ENCODE peak calls at places on chromosomes 5 and 9, in ten cellular contexts. X is choroid plexus epithelial cell; U is ELR; N is epithelial cell of esophagus; W is ovary; D is activated CD4-positive, CD25-positive, alpha-beta regulatory T cell treated with anti-CD3 and anti-CD28 coated beads, Interleukin-2, amount 50 U/mL, for 16 hours; A is osteocyte; J is AG08396; Q is NCI-H2029; C is kidney tubule cell. Y is an unnamed sample.

GRCh38 chr9:36676823-36677521 is 104.3 kb downstream of the MELK start:
- DNase-seq in X (no peak), U (no peak), N (no peak), W (no peak), D (no peak), A (no peak), J (no peak), Q (no peak), C (no peak), Y (no peak)

GRCh38 chr9:130359819-130360218 is 84.9 kb upstream of the ASS1 start:
- DNase-seq in X (no peak), U (no peak), N (no peak), W (no peak), D (no peak), A (no peak), J (no peak), Q (no peak), C (no peak), Y (no peak)

GRCh38 chr9:120715331-120715924 is 1.2 kb upstream of the MEGF9 start:
- DNase-seq in X (peak), U (peak), N (peak), W (peak), D (no peak), A (no peak), J (peak), Q (no peak), C (peak), Y (no peak)

GRCh38 chr5:90873033-90873517 is 314.5 kb downstream of the ADGRV1 start:
- DNase-seq in X (no peak), U (no peak), N (no peak), W (peak), D (no peak), A (no peak), J (no peak), Q (no peak), C (no peak), Y (no peak)

GRCh38 chr5:107461770-107462169 is 209.0 kb downstream of the EFNA5 start:
- DNase-seq in X (no peak), U (no peak), N (no peak), W (no peak), D (no peak), A (no peak), J (no peak), Q (no peak), C (peak), Y (no peak)

GRCh38 chr5:139272471-139273321 is 20.8 kb upstream of the MATR3 start:
- DNase-seq in X (peak), U (peak), N (peak), W (no peak), D (no peak), A (no peak), J (peak), Q (peak), C (peak), Y (peak)

GRCh38 chr9:70947086-70947485 is 174.3 kb downstream of the TRPM3 start:
- DNase-seq in X (peak), U (peak), N (peak), W (no peak), D (no peak), A (no peak), J (no peak), Q (no peak), C (peak), Y (no peak)

GRCh38 chr9:5549671-5550650 is 39.6 kb downstream of the PDCD1LG2 start:
- DNase-seq in X (peak), U (peak), N (peak), W (no peak), D (no peak), A (no peak), J (peak), Q (no peak), C (peak), Y (no peak)

GRCh38 chr9:14314929-14315753 is 1.2 kb upstream of the NFIB start:
- DNase-seq in X (peak), U (peak), N (peak), W (peak), D (no peak), A (peak), J (peak), Q (peak), C (peak), Y (no peak)

GRCh38 chr5:6473284-6473683 is 24.6 kb downstream of the UBE2QL1 start:
- DNase-seq in X (no peak), U (no peak), N (no peak), W (no peak), D (no peak), A (no peak), J (no peak), Q (no peak), C (no peak), Y (no peak)

GRCh38 chr5:74446673-74447337 is 193.7 kb downstream of the ENC1 start:
- DNase-seq in X (peak), U (no peak), N (no peak), W (peak), D (no peak), A (no peak), J (no peak), Q (no peak), C (no peak), Y (no peak)

GRCh38 chr9:136525207-136525606 is 20.6 kb downstream of the NOTCH1 start:
- DNase-seq in X (no peak), U (no peak), N (no peak), W (no peak), D (no peak), A (no peak), J (no peak), Q (no peak), C (no peak), Y (no peak)

GRCh38 chr5:178194026-178194425 is 6.9 kb upstream of the GMCL2 start:
- DNase-seq in X (no peak), U (no peak), N (no peak), W (no peak), D (no peak), A (no peak), J (no peak), Q (no peak), C (no peak), Y (no peak)

GRCh38 chr9:34197756-34198711 is 19.2 kb downstream of the UBAP1 start:
- DNase-seq in X (no peak), U (no peak), N (peak), W (no peak), D (no peak), A (no peak), J (no peak), Q (peak), C (peak), Y (no peak)